ENCODE peak calls at places on chromosome 19, in six cellular contexts. One of them, this sample, is unnamed.

GRCh38 chr19:17441241-17442135 is 7.0 kb downstream of the TMEM221 start:
- ATAC-seq in CD8-positive, alpha-beta T cell: peak
- ATAC-seq in aorta: no peak
- ATAC-seq in GM23338: peak
- ATAC-seq in T-cell: peak
- ATAC-seq in left cardiac atrium: peak
- ATAC-seq in this sample: peak

GRCh38 chr19:50713556-50714236 is 5.9 kb downstream of the SHANK1 start:
- ATAC-seq in T-cell: peak
- ATAC-seq in GM23338: no peak
- ATAC-seq in CD8-positive, alpha-beta T cell: peak
- ATAC-seq in left cardiac atrium: no peak
- ATAC-seq in aorta: no peak
- ATAC-seq in this sample: no peak

GRCh38 chr19:54905908-54906511 is at the start of gene NCR1:
- ATAC-seq in left cardiac atrium: no peak
- ATAC-seq in CD8-positive, alpha-beta T cell: peak
- ATAC-seq in GM23338: peak
- ATAC-seq in aorta: no peak
- ATAC-seq in T-cell: peak
- ATAC-seq in this sample: no peak

GRCh38 chr19:35059799-35060091 is 18.2 kb downstream of the HPN start:
- ATAC-seq in aorta: no peak
- ATAC-seq in CD8-positive, alpha-beta T cell: no peak
- ATAC-seq in T-cell: no peak
- ATAC-seq in GM23338: no peak
- ATAC-seq in left cardiac atrium: no peak
- ATAC-seq in this sample: no peak

GRCh38 chr19:38392707-38393308 is 4.3 kb downstream of the SPRED3 start:
- ATAC-seq in aorta: no peak
- ATAC-seq in GM23338: no peak
- ATAC-seq in CD8-positive, alpha-beta T cell: no peak
- ATAC-seq in left cardiac atrium: no peak
- ATAC-seq in T-cell: no peak
- ATAC-seq in this sample: no peak

GRCh38 chr19:10503002-10503789 is at the start of gene KEAP1:
- ATAC-seq in CD8-positive, alpha-beta T cell: peak
- ATAC-seq in aorta: peak
- ATAC-seq in T-cell: peak
- ATAC-seq in left cardiac atrium: peak
- ATAC-seq in GM23338: peak
- ATAC-seq in this sample: peak

GRCh38 chr19:35211545-35212230 is 16.9 kb downstream of the FAM187B start:
- ATAC-seq in GM23338: no peak
- ATAC-seq in CD8-positive, alpha-beta T cell: peak
- ATAC-seq in left cardiac atrium: peak
- ATAC-seq in aorta: peak
- ATAC-seq in T-cell: peak
- ATAC-seq in this sample: peak

GRCh38 chr19:4713384-4713951 is 10.2 kb downstream of the DPP9 start:
- ATAC-seq in T-cell: no peak
- ATAC-seq in left cardiac atrium: peak
- ATAC-seq in CD8-positive, alpha-beta T cell: no peak
- ATAC-seq in GM23338: no peak
- ATAC-seq in aorta: peak
- ATAC-seq in this sample: peak

GRCh38 chr19:17340302-17340870 is 3.0 kb downstream of the GTPBP3 start:
- ATAC-seq in left cardiac atrium: no peak
- ATAC-seq in GM23338: peak
- ATAC-seq in aorta: no peak
- ATAC-seq in T-cell: no peak
- ATAC-seq in CD8-positive, alpha-beta T cell: no peak
- ATAC-seq in this sample: no peak

GRCh38 chr19:8352134-8352827 is 9.2 kb upstream of the KANK3 start:
- ATAC-seq in GM23338: peak
- ATAC-seq in left cardiac atrium: peak
- ATAC-seq in T-cell: no peak
- ATAC-seq in CD8-positive, alpha-beta T cell: no peak
- ATAC-seq in aorta: peak
- ATAC-seq in this sample: no peak